ENCODE peak calls at places on chromosomes 13 and 19, in eight cellular contexts. One of them, this sample, is unnamed.
A peak's percentile ranks its signal among the peaks of the same experiment; 100 is the strongest.

GRCh38 chr13:101838305-101838835 is 385.9 kb downstream of the ITGBL1 start:
- DNase-seq in tibial artery: no peak
- DNase-seq in stimulated activated CD8-positive, alpha-beta memory T cell treated with anti-CD3 and anti-CD28 coated beads, Interleukin-15, amount 100 ng/mL, for 24 hours: no peak
- DNase-seq in ACHN: no peak
- DNase-seq in foreskin keratinocyte: no peak
- DNase-seq in frontal cortex: no peak
- DNase-seq in mucosa of descending colon: no peak
- DNase-seq in right lobe of liver: no peak
- DNase-seq in this sample: no peak

GRCh38 chr13:100987993-100988392 is 313.4 kb upstream of the TMTC4 start:
- DNase-seq in tibial artery: no peak
- DNase-seq in stimulated activated CD8-positive, alpha-beta memory T cell treated with anti-CD3 and anti-CD28 coated beads, Interleukin-15, amount 100 ng/mL, for 24 hours: no peak
- DNase-seq in ACHN: no peak
- DNase-seq in foreskin keratinocyte: peak; percentile 26
- DNase-seq in frontal cortex: no peak
- DNase-seq in mucosa of descending colon: no peak
- DNase-seq in right lobe of liver: no peak
- DNase-seq in this sample: no peak

GRCh38 chr19:53538378-53539109 is 599 bp downstream of the ZNF331 start:
- DNase-seq in tibial artery: no peak
- DNase-seq in stimulated activated CD8-positive, alpha-beta memory T cell treated with anti-CD3 and anti-CD28 coated beads, Interleukin-15, amount 100 ng/mL, for 24 hours: no peak
- DNase-seq in ACHN: no peak
- DNase-seq in foreskin keratinocyte: peak; percentile 22
- DNase-seq in frontal cortex: no peak
- DNase-seq in mucosa of descending colon: no peak
- DNase-seq in right lobe of liver: no peak
- DNase-seq in this sample: no peak

GRCh38 chr19:10136936-10137335 is 17.2 kb upstream of the EIF3G start:
- DNase-seq in tibial artery: no peak
- DNase-seq in stimulated activated CD8-positive, alpha-beta memory T cell treated with anti-CD3 and anti-CD28 coated beads, Interleukin-15, amount 100 ng/mL, for 24 hours: no peak
- DNase-seq in ACHN: no peak
- DNase-seq in foreskin keratinocyte: no peak
- DNase-seq in frontal cortex: no peak
- DNase-seq in mucosa of descending colon: no peak
- DNase-seq in right lobe of liver: no peak
- DNase-seq in this sample: no peak

GRCh38 chr13:48319458-48320395 is 16.2 kb downstream of the RB1 start:
- DNase-seq in tibial artery: no peak
- DNase-seq in stimulated activated CD8-positive, alpha-beta memory T cell treated with anti-CD3 and anti-CD28 coated beads, Interleukin-15, amount 100 ng/mL, for 24 hours: no peak
- DNase-seq in ACHN: no peak
- DNase-seq in foreskin keratinocyte: no peak
- DNase-seq in frontal cortex: no peak
- DNase-seq in mucosa of descending colon: no peak
- DNase-seq in right lobe of liver: peak; percentile 27
- DNase-seq in this sample: no peak

GRCh38 chr19:19406878-19407639 is 1.6 kb downstream of the GATAD2A start:
- DNase-seq in tibial artery: no peak
- DNase-seq in stimulated activated CD8-positive, alpha-beta memory T cell treated with anti-CD3 and anti-CD28 coated beads, Interleukin-15, amount 100 ng/mL, for 24 hours: no peak
- DNase-seq in ACHN: peak; percentile 45
- DNase-seq in foreskin keratinocyte: peak; percentile 52
- DNase-seq in frontal cortex: no peak
- DNase-seq in mucosa of descending colon: peak; percentile 70
- DNase-seq in right lobe of liver: peak; percentile 39
- DNase-seq in this sample: no peak

GRCh38 chr19:49362048-49362925 is at the start of gene TEAD2:
- DNase-seq in tibial artery: peak; percentile 75
- DNase-seq in stimulated activated CD8-positive, alpha-beta memory T cell treated with anti-CD3 and anti-CD28 coated beads, Interleukin-15, amount 100 ng/mL, for 24 hours: no peak
- DNase-seq in ACHN: peak; percentile 64
- DNase-seq in foreskin keratinocyte: peak; percentile 28
- DNase-seq in frontal cortex: no peak
- DNase-seq in mucosa of descending colon: peak; percentile 78
- DNase-seq in right lobe of liver: peak; percentile 85
- DNase-seq in this sample: peak; percentile 75

GRCh38 chr13:20274466-20274865 is 42.3 kb upstream of the GJB6 start:
- DNase-seq in tibial artery: no peak
- DNase-seq in stimulated activated CD8-positive, alpha-beta memory T cell treated with anti-CD3 and anti-CD28 coated beads, Interleukin-15, amount 100 ng/mL, for 24 hours: no peak
- DNase-seq in ACHN: no peak
- DNase-seq in foreskin keratinocyte: peak; percentile 81
- DNase-seq in frontal cortex: no peak
- DNase-seq in mucosa of descending colon: no peak
- DNase-seq in right lobe of liver: no peak
- DNase-seq in this sample: no peak

GRCh38 chr13:74251778-74252519 is 117.7 kb upstream of the KLF12 start:
- DNase-seq in tibial artery: no peak
- DNase-seq in stimulated activated CD8-positive, alpha-beta memory T cell treated with anti-CD3 and anti-CD28 coated beads, Interleukin-15, amount 100 ng/mL, for 24 hours: no peak
- DNase-seq in ACHN: no peak
- DNase-seq in foreskin keratinocyte: peak; percentile 42
- DNase-seq in frontal cortex: no peak
- DNase-seq in mucosa of descending colon: no peak
- DNase-seq in right lobe of liver: no peak
- DNase-seq in this sample: no peak

GRCh38 chr19:7699003-7699402 is 2.9 kb downstream of the FCER2 start:
- DNase-seq in tibial artery: no peak
- DNase-seq in stimulated activated CD8-positive, alpha-beta memory T cell treated with anti-CD3 and anti-CD28 coated beads, Interleukin-15, amount 100 ng/mL, for 24 hours: no peak
- DNase-seq in ACHN: no peak
- DNase-seq in foreskin keratinocyte: no peak
- DNase-seq in frontal cortex: no peak
- DNase-seq in mucosa of descending colon: no peak
- DNase-seq in right lobe of liver: no peak
- DNase-seq in this sample: no peak

GRCh38 chr19:33052352-33052972 is 12.2 kb downstream of the RHPN2 start:
- DNase-seq in tibial artery: no peak
- DNase-seq in stimulated activated CD8-positive, alpha-beta memory T cell treated with anti-CD3 and anti-CD28 coated beads, Interleukin-15, amount 100 ng/mL, for 24 hours: no peak
- DNase-seq in ACHN: peak; percentile 24
- DNase-seq in foreskin keratinocyte: peak; percentile 58
- DNase-seq in frontal cortex: no peak
- DNase-seq in mucosa of descending colon: no peak
- DNase-seq in right lobe of liver: peak; percentile 34
- DNase-seq in this sample: no peak

GRCh38 chr13:114035186-114035582 is 61.3 kb upstream of the C13orf46 start:
- DNase-seq in tibial artery: no peak
- DNase-seq in stimulated activated CD8-positive, alpha-beta memory T cell treated with anti-CD3 and anti-CD28 coated beads, Interleukin-15, amount 100 ng/mL, for 24 hours: no peak
- DNase-seq in ACHN: no peak
- DNase-seq in foreskin keratinocyte: no peak
- DNase-seq in frontal cortex: no peak
- DNase-seq in mucosa of descending colon: no peak
- DNase-seq in right lobe of liver: no peak
- DNase-seq in this sample: no peak

GRCh38 chr13:59790626-59791025 is 373.1 kb downstream of the DIAPH3 start:
- DNase-seq in tibial artery: no peak
- DNase-seq in stimulated activated CD8-positive, alpha-beta memory T cell treated with anti-CD3 and anti-CD28 coated beads, Interleukin-15, amount 100 ng/mL, for 24 hours: no peak
- DNase-seq in ACHN: no peak
- DNase-seq in foreskin keratinocyte: no peak
- DNase-seq in frontal cortex: no peak
- DNase-seq in mucosa of descending colon: no peak
- DNase-seq in right lobe of liver: no peak
- DNase-seq in this sample: no peak

GRCh38 chr19:38061294-38061693 is 154.3 kb downstream of the SIPA1L3 start:
- DNase-seq in tibial artery: no peak
- DNase-seq in stimulated activated CD8-positive, alpha-beta memory T cell treated with anti-CD3 and anti-CD28 coated beads, Interleukin-15, amount 100 ng/mL, for 24 hours: no peak
- DNase-seq in ACHN: peak; percentile 73
- DNase-seq in foreskin keratinocyte: peak; percentile 64
- DNase-seq in frontal cortex: no peak
- DNase-seq in mucosa of descending colon: no peak
- DNase-seq in right lobe of liver: no peak
- DNase-seq in this sample: peak; percentile 97

GRCh38 chr13:111272117-111272516 is 48.3 kb upstream of the TEX29 start:
- DNase-seq in tibial artery: no peak
- DNase-seq in stimulated activated CD8-positive, alpha-beta memory T cell treated with anti-CD3 and anti-CD28 coated beads, Interleukin-15, amount 100 ng/mL, for 24 hours: no peak
- DNase-seq in ACHN: no peak
- DNase-seq in foreskin keratinocyte: no peak
- DNase-seq in frontal cortex: no peak
- DNase-seq in mucosa of descending colon: no peak
- DNase-seq in right lobe of liver: no peak
- DNase-seq in this sample: no peak

GRCh38 chr13:103539265-103539664 is 473.0 kb upstream of the SLC10A2 start:
- DNase-seq in tibial artery: no peak
- DNase-seq in stimulated activated CD8-positive, alpha-beta memory T cell treated with anti-CD3 and anti-CD28 coated beads, Interleukin-15, amount 100 ng/mL, for 24 hours: no peak
- DNase-seq in ACHN: no peak
- DNase-seq in foreskin keratinocyte: no peak
- DNase-seq in frontal cortex: no peak
- DNase-seq in mucosa of descending colon: no peak
- DNase-seq in right lobe of liver: peak; percentile 23
- DNase-seq in this sample: no peak

This sample was measured in H54.